ENCODE peak calls at places on chromosomes 11 and 22, in four cellular contexts. D, C, A and F are unnamed samples.

GRCh38 chr11:123261345-123262106 is 66.5 kb upstream of the CLMP start:
- DNase-seq in D (peak; percentile 92), C (no peak), A (peak; percentile 62), F (peak; percentile 74)

GRCh38 chr22:21824439-21824912 is 43.0 kb downstream of the MAPK1 start:
- DNase-seq in D (no peak), C (no peak), A (no peak), F (no peak)

GRCh38 chr11:95829580-95830259 is 39.4 kb downstream of the CEP57 start:
- DNase-seq in D (no peak), C (no peak), A (no peak), F (no peak)

GRCh38 chr11:107696140-107696539 is 15.7 kb downstream of the SLN start:
- DNase-seq in D (no peak), C (peak; percentile 95), A (peak; percentile 77), F (no peak)

GRCh38 chr11:5737091-5737490 is 843 bp downstream of the OR56B1 start:
- DNase-seq in D (no peak), C (no peak), A (no peak), F (no peak)

GRCh38 chr11:57458410-57459111 is 1.8 kb upstream of the RTN4RL2 start:
- DNase-seq in D (peak; percentile 82), C (no peak), A (no peak), F (peak; percentile 56)

GRCh38 chr22:43449205-43449830 is 37.5 kb downstream of the MPPED1 start:
- DNase-seq in D (peak; percentile 29), C (no peak), A (no peak), F (no peak)

GRCh38 chr11:120340529-120340928 is 4.3 kb downstream of the ARHGEF12 start:
- DNase-seq in D (no peak), C (no peak), A (no peak), F (no peak)

GRCh38 chr22:27105142-27106025 is 448.0 kb downstream of the MIAT start:
- DNase-seq in D (no peak), C (peak; percentile 70), A (no peak), F (no peak)

GRCh38 chr11:20289732-20290131 is 73.8 kb upstream of the HTATIP2 start:
- DNase-seq in D (no peak), C (no peak), A (no peak), F (no peak)

GRCh38 chr11:6563121-6563619 is 40.2 kb downstream of the RRP8 start:
- DNase-seq in D (no peak), C (no peak), A (no peak), F (no peak)

GRCh38 chr11:126198648-126199047 is 12.8 kb downstream of the RPUSD4 start:
- DNase-seq in D (no peak), C (no peak), A (no peak), F (no peak)

GRCh38 chr22:27876684-27877083 is 42.4 kb downstream of the PITPNB start:
- DNase-seq in D (no peak), C (no peak), A (no peak), F (no peak)

GRCh38 chr22:39514373-39514973 is 5.9 kb upstream of the ATF4 start:
- DNase-seq in D (no peak), C (no peak), A (no peak), F (peak; percentile 91)

GRCh38 chr11:9617960-9618359 is 44.5 kb downstream of the WEE1 start:
- DNase-seq in D (no peak), C (peak; percentile 85), A (no peak), F (no peak)

GRCh38 chr11:5591613-5592012 is 4.8 kb upstream of the TRIM6 start:
- DNase-seq in D (no peak), C (no peak), A (no peak), F (no peak)

GRCh38 chr11:75790986-75791385 is 22.4 kb downstream of the DGAT2 start:
- DNase-seq in D (no peak), C (no peak), A (no peak), F (no peak)

GRCh38 chr11:22785251-22785650 is 44.4 kb downstream of the SVIP start:
- DNase-seq in D (no peak), C (no peak), A (no peak), F (no peak)

GRCh38 chr11:109729761-109730160 is 307.8 kb downstream of the C11orf87 start:
- DNase-seq in D (no peak), C (no peak), A (no peak), F (no peak)

GRCh38 chr11:433641-434040 is 8.2 kb downstream of the ANO9 start:
- DNase-seq in D (no peak), C (no peak), A (no peak), F (no peak)

GRCh38 chr11:44484211-44484610 is 81.3 kb upstream of the CD82 start:
- DNase-seq in D (no peak), C (no peak), A (peak; percentile 8), F (no peak)

GRCh38 chr22:19271273-19271855 is 20.2 kb downstream of the CLTCL1 start:
- DNase-seq in D (no peak), C (no peak), A (no peak), F (no peak)

GRCh38 chr11:9722893-9723292 is 59.0 kb downstream of the SWAP70 start:
- DNase-seq in D (no peak), C (no peak), A (no peak), F (no peak)

GRCh38 chr11:8671242-8671641 is 11.2 kb downstream of the TRIM66 start:
- DNase-seq in D (no peak), C (peak; percentile 98), A (no peak), F (no peak)

GRCh38 chr11:114296190-114296978 is at the start of gene NNMT:
- DNase-seq in D (peak; percentile 80), C (peak; percentile 95), A (no peak), F (no peak)
- TF ChIP-seq CTCF in D (no peak), C (no peak), A (no peak), F (no peak)

GRCh38 chr11:73376803-73377629 is 817 bp downstream of the RELT start:
- DNase-seq in D (peak; percentile 77), C (no peak), A (peak; percentile 40), F (peak; percentile 69)

GRCh38 chr11:73374130-73374529 is 2.1 kb upstream of the RELT start:
- DNase-seq in D (no peak), C (no peak), A (no peak), F (no peak)

GRCh38 chr11:73376168-73376802 is at the start of gene RELT:
- DNase-seq in D (peak; percentile 95), C (peak; percentile 34), A (peak; percentile 71), F (peak; percentile 71)

GRCh38 chr11:73375830-73376167 is 400 bp upstream of the RELT start:
- DNase-seq in D (no peak), C (no peak), A (no peak), F (no peak)

DNA sequence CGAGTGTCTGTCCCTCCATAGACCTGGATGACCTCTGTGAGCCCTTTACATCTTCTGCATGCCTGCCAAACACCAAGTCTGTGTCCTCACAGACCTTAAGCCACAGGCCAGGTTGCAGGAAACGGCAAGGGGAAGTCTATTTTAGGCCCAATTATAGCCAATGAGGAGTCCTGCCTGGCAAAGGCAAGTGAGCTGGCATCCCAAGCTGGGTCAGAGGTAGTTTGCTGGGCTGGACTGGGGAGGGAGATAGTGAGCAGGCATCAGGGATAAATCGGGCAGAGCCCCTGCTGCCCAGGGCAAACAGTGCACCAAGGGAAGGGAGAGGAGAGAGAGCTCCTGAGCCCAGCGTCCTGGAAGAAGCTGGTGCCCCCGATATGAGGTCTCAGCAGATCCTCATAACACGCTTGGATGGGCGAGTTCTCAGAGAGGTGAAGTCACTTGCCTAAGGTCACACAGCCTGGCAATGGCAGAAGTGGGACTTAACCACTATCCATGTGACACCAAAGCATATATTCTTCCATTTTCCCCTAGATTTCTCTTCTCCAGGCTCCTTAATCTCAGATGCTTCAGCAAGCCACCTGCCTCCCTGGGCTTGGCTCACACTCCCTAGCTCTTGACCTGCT is 3.7 kb upstream of the RELT start:
- DNase-seq in D (no peak), C (no peak), A (peak; percentile 21), F (no peak)
- TF ChIP-seq CTCF in D (peak; percentile 15), C (peak; percentile 47), A (peak; percentile 6), F (no peak)

GRCh38 chr11:118641463-118642019 is 34.1 kb downstream of the PHLDB1 start:
- DNase-seq in D (no peak), C (no peak), A (no peak), F (no peak)

GRCh38 chr11:118643142-118643994 is 36.0 kb downstream of the PHLDB1 start:
- DNase-seq in D (no peak), C (no peak), A (no peak), F (no peak)

GRCh38 chr11:118639899-118640298 is 32.5 kb downstream of the PHLDB1 start:
- DNase-seq in D (no peak), C (no peak), A (no peak), F (no peak)

GRCh38 chr11:118638726-118639125 is 31.3 kb downstream of the PHLDB1 start:
- DNase-seq in D (no peak), C (no peak), A (no peak), F (no peak)

DNA sequence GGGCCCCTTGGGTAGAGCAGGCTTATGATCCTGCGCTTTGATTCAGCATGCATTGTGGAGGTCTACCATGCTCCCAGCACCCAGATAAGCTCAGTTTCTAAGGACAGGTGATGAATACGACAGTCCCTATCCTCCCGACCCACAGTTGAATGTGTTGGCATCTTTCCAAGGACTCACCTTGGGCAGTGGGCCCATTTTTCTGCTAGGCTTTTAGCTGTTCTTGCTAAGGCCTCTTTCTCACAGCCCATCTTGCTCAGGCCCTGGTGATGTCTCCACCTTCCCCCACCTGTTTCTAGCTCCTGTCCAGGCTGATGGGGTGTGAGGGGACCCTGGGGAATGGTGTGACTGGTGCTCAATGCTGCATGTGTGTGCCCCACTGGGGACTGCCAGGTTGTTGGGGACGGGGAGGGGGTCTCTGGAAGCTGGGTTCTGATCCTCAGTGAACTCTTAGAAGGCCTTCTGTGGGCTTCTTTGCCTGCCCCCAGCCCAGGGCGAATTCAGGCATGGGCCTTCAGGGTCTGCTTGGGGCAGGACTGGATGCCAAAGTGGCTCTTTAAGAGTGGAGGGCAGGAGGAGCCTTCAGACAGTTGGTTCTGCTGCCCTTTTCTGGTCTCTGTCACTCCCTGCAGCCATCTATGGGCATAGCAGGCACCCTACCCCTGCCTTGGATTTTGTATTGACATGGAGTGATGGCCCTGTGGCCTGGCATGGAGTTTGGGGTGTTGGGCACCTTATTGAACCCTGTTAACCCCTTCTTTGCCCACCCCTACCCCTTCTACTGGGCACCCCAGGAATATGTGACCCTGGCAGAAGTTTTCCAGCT is 33.1 kb downstream of the PHLDB1 start:
- DNase-seq in D (no peak), C (no peak), A (no peak), F (no peak)
- TF ChIP-seq CTCF in D (no peak), C (no peak), A (no peak), F (no peak)

GRCh38 chr11:68076371-68077042 is 37.7 kb downstream of the TCIRG1 start:
- DNase-seq in D (no peak), C (no peak), A (no peak), F (no peak)
- TF ChIP-seq CTCF in D (peak; percentile 34), C (no peak), A (no peak), F (no peak)

DNA sequence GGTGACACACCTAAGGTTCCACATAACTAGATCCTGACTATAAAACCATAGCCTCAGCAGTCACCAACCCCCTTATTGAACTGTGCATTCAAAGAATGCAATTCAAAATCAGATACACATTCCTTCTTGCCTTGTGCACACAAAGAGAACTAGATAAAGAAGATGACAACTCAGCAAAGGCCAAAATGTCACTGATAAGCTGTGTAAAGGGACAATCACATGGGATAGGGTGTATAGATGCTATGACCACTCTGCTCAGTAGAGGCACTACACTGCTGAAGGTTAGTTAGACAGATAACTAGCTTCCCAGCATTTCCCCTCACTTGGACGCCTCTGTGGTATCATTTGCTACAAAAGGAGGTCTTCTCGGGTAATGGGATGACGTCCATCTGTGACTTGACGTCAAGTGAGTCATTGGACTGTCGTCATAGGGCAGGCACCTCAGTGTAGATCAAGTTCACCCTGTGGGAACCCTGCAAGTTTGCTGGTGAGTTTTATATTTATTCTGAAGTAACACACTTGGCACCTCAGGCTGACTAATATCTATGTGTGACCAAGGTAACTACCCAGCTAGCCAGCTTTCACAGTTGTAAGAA is 425.0 kb upstream of the CCDC90B start:
- DNase-seq in D (no peak), C (no peak), A (no peak), F (no peak)
- TF ChIP-seq CTCF in D (no peak), C (no peak), A (no peak), F (no peak)